ENCODE peak calls at places on chromosomes 12 and 14, in nine cellular contexts. One of them, this sample, is unnamed.

GRCh38 chr14:81009339-81009738 is 53.9 kb downstream of the TSHR start:
- DNase-seq in right atrium auricular region: no peak
- DNase-seq in psoas muscle: no peak
- DNase-seq in body of pancreas: no peak
- DNase-seq in AG09319: no peak
- DNase-seq in endodermal cell: no peak
- DNase-seq in heart left ventricle: no peak
- DNase-seq in adrenal gland: no peak
- DNase-seq in brain microvascular endothelial cell: no peak
- DNase-seq in this sample: no peak

GRCh38 chr12:49232940-49233841 is 31.7 kb upstream of the TUBA1C start:
- DNase-seq in heart left ventricle: peak
- DNase-seq in brain microvascular endothelial cell: peak
- DNase-seq in adrenal gland: peak
- DNase-seq in body of pancreas: peak
- DNase-seq in AG09319: no peak
- DNase-seq in right atrium auricular region: peak
- DNase-seq in endodermal cell: peak
- DNase-seq in psoas muscle: peak
- DNase-seq in this sample: no peak

GRCh38 chr12:4293299-4293941 is 19.9 kb downstream of the CCND2 start:
- DNase-seq in brain microvascular endothelial cell: no peak
- DNase-seq in heart left ventricle: no peak
- DNase-seq in AG09319: no peak
- DNase-seq in right atrium auricular region: no peak
- DNase-seq in adrenal gland: no peak
- DNase-seq in body of pancreas: no peak
- DNase-seq in endodermal cell: no peak
- DNase-seq in psoas muscle: no peak
- DNase-seq in this sample: no peak

GRCh38 chr14:69643430-69644200 is 32.2 kb downstream of the SUSD6 start:
- DNase-seq in adrenal gland: peak
- DNase-seq in heart left ventricle: peak
- DNase-seq in endodermal cell: no peak
- DNase-seq in AG09319: no peak
- DNase-seq in body of pancreas: peak
- DNase-seq in right atrium auricular region: no peak
- DNase-seq in psoas muscle: peak
- DNase-seq in brain microvascular endothelial cell: peak
- DNase-seq in this sample: peak

GRCh38 chr14:91681116-91681515 is 50.8 kb downstream of the CATSPERB start:
- DNase-seq in heart left ventricle: no peak
- DNase-seq in right atrium auricular region: no peak
- DNase-seq in body of pancreas: no peak
- DNase-seq in brain microvascular endothelial cell: no peak
- DNase-seq in endodermal cell: no peak
- DNase-seq in AG09319: no peak
- DNase-seq in psoas muscle: no peak
- DNase-seq in adrenal gland: no peak
- DNase-seq in this sample: no peak

GRCh38 chr12:111409403-111410228 is 3.9 kb downstream of the SH2B3 start:
- DNase-seq in heart left ventricle: peak
- DNase-seq in brain microvascular endothelial cell: peak
- DNase-seq in adrenal gland: peak
- DNase-seq in right atrium auricular region: no peak
- DNase-seq in psoas muscle: peak
- DNase-seq in AG09319: no peak
- DNase-seq in endodermal cell: peak
- DNase-seq in body of pancreas: peak
- DNase-seq in this sample: no peak

GRCh38 chr12:48092606-48093005 is 13.3 kb downstream of the SENP1 start:
- DNase-seq in heart left ventricle: no peak
- DNase-seq in brain microvascular endothelial cell: no peak
- DNase-seq in adrenal gland: no peak
- DNase-seq in body of pancreas: no peak
- DNase-seq in endodermal cell: no peak
- DNase-seq in right atrium auricular region: no peak
- DNase-seq in AG09319: no peak
- DNase-seq in psoas muscle: no peak
- DNase-seq in this sample: no peak

GRCh38 chr12:26668847-26669246 is 164.1 kb downstream of the ITPR2 start:
- DNase-seq in endodermal cell: no peak
- DNase-seq in psoas muscle: no peak
- DNase-seq in brain microvascular endothelial cell: no peak
- DNase-seq in body of pancreas: no peak
- DNase-seq in right atrium auricular region: no peak
- DNase-seq in adrenal gland: peak
- DNase-seq in AG09319: no peak
- DNase-seq in heart left ventricle: no peak
- DNase-seq in this sample: no peak

GRCh38 chr14:65791551-65791981 is 379.0 kb downstream of the FUT8 start:
- DNase-seq in heart left ventricle: no peak
- DNase-seq in body of pancreas: no peak
- DNase-seq in AG09319: peak
- DNase-seq in endodermal cell: peak
- DNase-seq in right atrium auricular region: no peak
- DNase-seq in psoas muscle: no peak
- DNase-seq in brain microvascular endothelial cell: peak
- DNase-seq in adrenal gland: no peak
- DNase-seq in this sample: no peak

GRCh38 chr12:118052324-118053070 is 8.5 kb downstream of the WSB2 start:
- DNase-seq in heart left ventricle: peak
- DNase-seq in right atrium auricular region: peak
- DNase-seq in psoas muscle: peak
- DNase-seq in body of pancreas: peak
- DNase-seq in adrenal gland: peak
- DNase-seq in endodermal cell: peak
- DNase-seq in brain microvascular endothelial cell: peak
- DNase-seq in AG09319: peak
- DNase-seq in this sample: peak

GRCh38 chr14:101062065-101062450 is 158.5 kb upstream of the RTL1 start:
- DNase-seq in heart left ventricle: no peak
- DNase-seq in body of pancreas: no peak
- DNase-seq in endodermal cell: no peak
- DNase-seq in adrenal gland: peak
- DNase-seq in brain microvascular endothelial cell: no peak
- DNase-seq in right atrium auricular region: no peak
- DNase-seq in AG09319: no peak
- DNase-seq in psoas muscle: peak
- DNase-seq in this sample: no peak

GRCh38 chr14:98433436-98433835 is 838.6 kb downstream of the BCL11B start:
- DNase-seq in body of pancreas: no peak
- DNase-seq in right atrium auricular region: no peak
- DNase-seq in brain microvascular endothelial cell: no peak
- DNase-seq in endodermal cell: no peak
- DNase-seq in AG09319: no peak
- DNase-seq in adrenal gland: no peak
- DNase-seq in psoas muscle: no peak
- DNase-seq in heart left ventricle: no peak
- DNase-seq in this sample: no peak

GRCh38 chr12:69630191-69630590 is 19.5 kb upstream of the LRRC10 start:
- DNase-seq in heart left ventricle: no peak
- DNase-seq in body of pancreas: no peak
- DNase-seq in AG09319: no peak
- DNase-seq in right atrium auricular region: no peak
- DNase-seq in brain microvascular endothelial cell: no peak
- DNase-seq in adrenal gland: no peak
- DNase-seq in endodermal cell: peak
- DNase-seq in psoas muscle: no peak
- DNase-seq in this sample: no peak

DNA sequence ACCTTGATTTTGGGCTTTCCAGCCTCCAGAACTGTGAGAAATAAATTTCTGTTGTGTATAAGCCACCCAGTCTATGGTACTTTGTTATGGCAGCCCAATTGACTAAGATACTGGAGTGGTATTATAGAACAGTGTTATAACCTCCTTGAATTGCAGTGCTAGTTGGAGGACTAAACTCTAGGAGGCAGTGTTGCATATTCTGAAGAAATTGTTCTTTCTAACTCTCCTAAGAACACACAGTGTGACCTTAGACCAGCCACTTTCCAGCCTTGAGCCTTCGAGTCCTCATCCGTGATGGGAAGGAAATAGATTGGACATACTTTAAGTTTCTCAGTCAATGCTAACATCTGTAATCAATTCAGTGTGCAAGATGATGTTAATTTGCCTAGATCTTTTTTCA is 22.4 kb upstream of the LRRC10 start:
- DNase-seq in right atrium auricular region: no peak
- DNase-seq in heart left ventricle: no peak
- DNase-seq in psoas muscle: no peak
- DNase-seq in brain microvascular endothelial cell: no peak
- DNase-seq in AG09319: no peak
- DNase-seq in adrenal gland: no peak
- DNase-seq in endodermal cell: no peak
- DNase-seq in body of pancreas: no peak
- DNase-seq in this sample: no peak
- TF ChIP-seq CTCF in right atrium auricular region: no peak
- TF ChIP-seq CTCF in heart left ventricle: no peak
- TF ChIP-seq CTCF in psoas muscle: peak
- TF ChIP-seq CTCF in brain microvascular endothelial cell: peak
- TF ChIP-seq CTCF in AG09319: no peak
- TF ChIP-seq CTCF in adrenal gland: no peak
- TF ChIP-seq CTCF in endodermal cell: peak
- TF ChIP-seq CTCF in body of pancreas: no peak
- TF ChIP-seq CTCF in this sample: no peak

GRCh38 chr12:94151577-94151976 is 3.2 kb downstream of the PLXNC1 start:
- DNase-seq in AG09319: no peak
- DNase-seq in psoas muscle: no peak
- DNase-seq in brain microvascular endothelial cell: no peak
- DNase-seq in body of pancreas: peak
- DNase-seq in adrenal gland: no peak
- DNase-seq in right atrium auricular region: no peak
- DNase-seq in endodermal cell: peak
- DNase-seq in heart left ventricle: no peak
- DNase-seq in this sample: no peak
- TF ChIP-seq CTCF in AG09319: no peak
- TF ChIP-seq CTCF in psoas muscle: no peak
- TF ChIP-seq CTCF in brain microvascular endothelial cell: no peak
- TF ChIP-seq CTCF in body of pancreas: no peak
- TF ChIP-seq CTCF in adrenal gland: no peak
- TF ChIP-seq CTCF in right atrium auricular region: no peak
- TF ChIP-seq CTCF in endodermal cell: no peak
- TF ChIP-seq CTCF in heart left ventricle: no peak
- TF ChIP-seq CTCF in this sample: no peak

DNA sequence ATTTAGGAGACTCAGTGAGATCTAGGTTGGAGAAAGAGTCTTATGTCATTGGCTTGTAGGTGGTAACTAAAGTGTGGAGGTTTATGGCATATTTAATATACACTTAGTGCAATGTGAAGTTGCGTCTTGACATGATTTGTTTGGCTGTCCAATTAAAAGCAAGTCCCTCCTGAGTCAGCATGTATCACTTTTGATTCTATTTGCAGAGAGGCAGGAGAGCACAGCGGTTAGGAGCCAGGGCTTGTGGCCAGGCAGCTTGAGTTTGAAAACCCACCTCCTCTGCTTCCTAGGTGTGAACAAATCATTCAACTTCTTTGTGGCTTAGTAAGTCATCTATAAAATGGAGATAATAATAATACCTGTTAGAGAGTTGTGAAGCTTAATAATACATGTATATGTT is 68.5 kb upstream of the OTX2 start:
- DNase-seq in body of pancreas: no peak
- DNase-seq in AG09319: no peak
- DNase-seq in brain microvascular endothelial cell: no peak
- DNase-seq in adrenal gland: no peak
- DNase-seq in endodermal cell: peak
- DNase-seq in right atrium auricular region: no peak
- DNase-seq in psoas muscle: no peak
- DNase-seq in heart left ventricle: no peak
- DNase-seq in this sample: no peak
- TF ChIP-seq CTCF in body of pancreas: no peak
- TF ChIP-seq CTCF in AG09319: no peak
- TF ChIP-seq CTCF in brain microvascular endothelial cell: no peak
- TF ChIP-seq CTCF in adrenal gland: no peak
- TF ChIP-seq CTCF in endodermal cell: no peak
- TF ChIP-seq CTCF in right atrium auricular region: no peak
- TF ChIP-seq CTCF in psoas muscle: no peak
- TF ChIP-seq CTCF in heart left ventricle: no peak
- TF ChIP-seq CTCF in this sample: no peak

DNA sequence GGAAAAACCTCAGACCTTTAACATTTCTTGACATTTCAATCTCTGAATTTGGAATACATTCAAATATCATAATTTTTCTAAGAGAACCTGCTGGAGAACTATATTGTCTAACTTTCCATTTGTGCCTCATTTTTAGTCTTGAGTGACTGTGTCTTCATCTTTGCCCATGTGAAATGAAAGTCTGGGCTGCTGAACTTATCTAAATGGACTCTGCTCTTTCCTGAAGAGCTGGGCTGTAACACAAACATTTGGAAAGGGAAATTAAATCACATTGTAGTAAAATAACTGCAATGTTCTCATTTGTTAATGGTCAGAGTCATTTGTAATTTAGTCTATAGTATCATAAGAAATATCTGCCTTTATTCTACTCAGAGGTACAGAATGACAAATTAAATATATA is 373.1 kb downstream of the LRIG3 start:
- DNase-seq in endodermal cell: no peak
- DNase-seq in brain microvascular endothelial cell: no peak
- DNase-seq in body of pancreas: no peak
- DNase-seq in AG09319: no peak
- DNase-seq in psoas muscle: no peak
- DNase-seq in adrenal gland: no peak
- DNase-seq in heart left ventricle: no peak
- DNase-seq in right atrium auricular region: no peak
- DNase-seq in this sample: no peak
- TF ChIP-seq CTCF in endodermal cell: no peak
- TF ChIP-seq CTCF in brain microvascular endothelial cell: no peak
- TF ChIP-seq CTCF in body of pancreas: no peak
- TF ChIP-seq CTCF in AG09319: no peak
- TF ChIP-seq CTCF in psoas muscle: no peak
- TF ChIP-seq CTCF in adrenal gland: no peak
- TF ChIP-seq CTCF in heart left ventricle: no peak
- TF ChIP-seq CTCF in right atrium auricular region: no peak
- TF ChIP-seq CTCF in this sample: no peak

DNA sequence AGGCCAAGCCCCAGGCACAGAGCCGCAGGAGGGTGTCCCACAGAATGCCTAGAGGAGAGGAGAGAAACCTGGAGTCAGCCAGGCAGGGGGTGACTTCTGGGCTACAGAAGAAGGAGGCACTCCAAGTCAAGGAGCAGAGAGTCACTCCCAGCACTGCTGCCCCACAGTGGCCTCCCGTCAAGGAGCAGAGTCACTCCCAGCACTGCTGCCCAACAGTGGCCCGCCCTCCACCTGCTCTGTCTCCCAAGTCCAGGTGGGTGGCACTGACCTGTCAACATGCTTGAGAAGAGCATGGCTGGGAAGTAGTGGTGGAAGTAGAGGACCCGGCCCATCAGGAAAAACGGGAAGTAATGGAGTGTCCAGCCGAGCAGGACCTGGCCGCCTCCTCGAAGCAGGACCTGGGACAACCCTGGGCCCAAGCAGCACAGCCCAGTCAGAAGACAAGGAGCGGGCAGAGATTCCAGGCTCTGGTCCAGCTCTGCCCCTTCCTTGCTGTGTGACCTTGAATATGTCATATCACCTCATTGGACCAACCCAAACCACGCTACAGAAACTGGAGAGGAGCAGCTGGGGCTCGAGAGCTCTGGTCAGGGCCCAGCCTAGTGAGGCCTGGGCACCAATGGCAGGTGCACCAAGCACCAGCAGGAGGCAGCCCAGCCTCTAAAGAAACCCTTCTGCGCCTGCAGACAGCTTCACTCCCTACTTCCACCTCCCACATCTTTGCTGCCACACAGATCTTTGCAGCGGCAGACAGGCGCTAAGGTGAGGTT is 7.6 kb upstream of the NGB start:
- DNase-seq in psoas muscle: no peak
- DNase-seq in adrenal gland: peak
- DNase-seq in AG09319: no peak
- DNase-seq in body of pancreas: peak
- DNase-seq in heart left ventricle: no peak
- DNase-seq in endodermal cell: no peak
- DNase-seq in right atrium auricular region: no peak
- DNase-seq in brain microvascular endothelial cell: no peak
- DNase-seq in this sample: no peak
- TF ChIP-seq CTCF in psoas muscle: no peak
- TF ChIP-seq CTCF in adrenal gland: no peak
- TF ChIP-seq CTCF in AG09319: no peak
- TF ChIP-seq CTCF in body of pancreas: no peak
- TF ChIP-seq CTCF in heart left ventricle: no peak
- TF ChIP-seq CTCF in endodermal cell: peak
- TF ChIP-seq CTCF in right atrium auricular region: no peak
- TF ChIP-seq CTCF in brain microvascular endothelial cell: no peak
- TF ChIP-seq CTCF in this sample: no peak

This sample was measured in omental fat pad.